ENCODE peak calls at places on chromosomes 5 and 9, in seven cellular contexts. E, A, R, B, V, N and C are unnamed samples.

GRCh38 chr5:150339165-150339564 is 18.3 kb upstream of the TCOF1 start:
- DNase-seq in N (no peak), R (no peak), V (no peak), A (no peak), B (no peak), E (no peak), C (no peak)

GRCh38 chr5:52922384-52922783 is 66.8 kb upstream of the ITGA2 start:
- DNase-seq in R (no peak), V (no peak), N (peak; percentile 97), E (peak; percentile 91), B (no peak), A (no peak), C (peak; percentile 99)

GRCh38 chr5:37839441-37840035 is 303 bp downstream of the GDNF start:
- DNase-seq in N (peak; percentile 62), B (no peak), V (peak; percentile 39), A (no peak), E (peak; percentile 73), R (no peak), C (peak; percentile 47)

GRCh38 chr9:21030389-21031035 is 928 bp downstream of the HACD4 start:
- DNase-seq in R (peak; percentile 19), V (no peak), N (peak; percentile 65), B (peak; percentile 26), A (no peak), E (peak; percentile 80), C (peak; percentile 84)

GRCh38 chr5:66239034-66239433 is 94.9 kb downstream of the SREK1 start:
- DNase-seq in E (peak; percentile 15), R (no peak), V (peak; percentile 46), B (peak; percentile 33), A (no peak), N (peak; percentile 44), C (peak; percentile 15)

GRCh38 chr5:67548520-67549262 is 352.1 kb upstream of the CD180 start:
- DNase-seq in E (no peak), R (no peak), V (no peak), B (no peak), N (no peak), A (no peak), C (peak; percentile 35)

GRCh38 chr5:59525957-59526356 is 367.6 kb downstream of the PDE4D start:
- DNase-seq in A (no peak), N (no peak), R (no peak), E (peak; percentile 67), B (no peak), V (no peak), C (peak; percentile 67)

GRCh38 chr5:56323505-56323904 is 90.4 kb upstream of the ANKRD55 start:
- DNase-seq in A (no peak), E (peak; percentile 83), R (no peak), V (no peak), B (no peak), N (peak; percentile 92), C (peak; percentile 89)

GRCh38 chr5:147216552-147217154 is 18.2 kb upstream of the STK32A start:
- DNase-seq in B (no peak), A (no peak), N (no peak), V (peak; percentile 20), R (no peak), E (peak; percentile 9), C (peak; percentile 6)

GRCh38 chr5:2123874-2124273 is 241.1 kb upstream of the IRX4 start:
- DNase-seq in N (no peak), V (no peak), R (no peak), A (no peak), B (no peak), E (no peak), C (no peak)

GRCh38 chr9:82423700-82424099 is 435.1 kb downstream of the SPATA31D1 start:
- DNase-seq in N (no peak), E (no peak), R (no peak), V (no peak), B (no peak), A (peak; percentile 49), C (no peak)

GRCh38 chr5:90093931-90094485 is 315.5 kb downstream of the CETN3 start:
- DNase-seq in E (no peak), A (no peak), R (no peak), N (peak; percentile 93), V (no peak), B (no peak), C (no peak)

GRCh38 chr5:177447611-177448243 is 1.1 kb downstream of the PRR7 start:
- DNase-seq in E (peak; percentile 87), B (no peak), A (peak; percentile 54), V (peak; percentile 35), N (peak; percentile 49), R (peak; percentile 59), C (peak; percentile 98)

GRCh38 chr9:105038057-105038456 is 110.1 kb upstream of the ABCA1 start:
- DNase-seq in R (no peak), A (no peak), B (no peak), E (peak; percentile 58), N (no peak), V (no peak), C (no peak)

GRCh38 chr5:142446131-142446959 is 121.5 kb upstream of the SPRY4 start:
- DNase-seq in V (no peak), N (peak; percentile 35), R (no peak), B (no peak), A (no peak), E (peak; percentile 85), C (peak; percentile 38)

GRCh38 chr9:1057910-1058309 is 7.8 kb downstream of the DMRT2 start:
- DNase-seq in E (no peak), A (no peak), N (peak; percentile 29), B (no peak), V (no peak), R (no peak), C (no peak)

GRCh38 chr9:130549093-130549735 is 30.2 kb upstream of the FUBP3 start:
- DNase-seq in B (peak; percentile 73), R (no peak), A (no peak), E (no peak), V (no peak), N (peak; percentile 39), C (no peak)

GRCh38 chr5:97127727-97128126 is 14.7 kb downstream of the LIX1 start:
- DNase-seq in N (no peak), B (no peak), E (no peak), A (no peak), V (no peak), R (no peak), C (no peak)

GRCh38 chr9:81305561-81306182 is 383.7 kb downstream of the TLE1 start:
- DNase-seq in A (no peak), B (no peak), R (no peak), E (no peak), V (no peak), N (no peak), C (no peak)

GRCh38 chr9:97394881-97395280 is 17.0 kb upstream of the TDRD7 start:
- DNase-seq in R (no peak), V (no peak), B (no peak), N (no peak), A (no peak), E (no peak), C (no peak)

GRCh38 chr5:168528521-168529360 is at the start of gene FBLL1:
- DNase-seq in A (no peak), R (peak; percentile 46), V (peak; percentile 17), E (peak; percentile 32), B (no peak), N (peak; percentile 24), C (no peak)

GRCh38 chr5:1919750-1920149 is 37.0 kb upstream of the IRX4 start:
- DNase-seq in B (no peak), N (no peak), E (no peak), V (no peak), A (no peak), R (no peak), C (no peak)

GRCh38 chr9:20640331-20641187 is 18.3 kb upstream of the MLLT3 start:
- DNase-seq in V (no peak), B (peak; percentile 99), E (peak; percentile 33), N (peak; percentile 89), A (peak; percentile 68), R (peak; percentile 87), C (peak; percentile 81)

GRCh38 chr5:102760815-102761214 is 5.7 kb downstream of the PAM start:
- DNase-seq in R (no peak), A (no peak), N (no peak), E (peak; percentile 43), V (no peak), B (no peak), C (no peak)

GRCh38 chr5:167049771-167050567 is 1241.5 kb upstream of the WWC1 start:
- DNase-seq in A (no peak), N (no peak), R (no peak), E (no peak), B (no peak), V (no peak), C (no peak)

GRCh38 chr5:143200781-143201398 is 202.6 kb downstream of the NR3C1 start:
- DNase-seq in R (no peak), N (peak; percentile 96), A (no peak), V (no peak), B (no peak), E (peak; percentile 82), C (peak; percentile 64)

GRCh38 chr9:109816490-109816889 is 36.5 kb downstream of the PALM2AKAP2 start:
- DNase-seq in A (no peak), V (no peak), E (peak; percentile 100), N (peak; percentile 90), B (no peak), R (no peak), C (peak; percentile 99)

GRCh38 chr5:62720036-62720441 is 141.4 kb downstream of the LRRC70 start:
- DNase-seq in R (peak; percentile 20), V (no peak), B (peak; percentile 51), A (peak; percentile 33), E (peak; percentile 16), N (peak; percentile 54), C (peak; percentile 90)

GRCh38 chr9:117825609-117826347 is 121.6 kb downstream of the TLR4 start:
- DNase-seq in E (no peak), B (no peak), N (no peak), V (no peak), R (peak; percentile 77), A (no peak), C (no peak)

GRCh38 chr9:4994166-4994890 is 9.3 kb downstream of the JAK2 start:
- DNase-seq in R (no peak), B (no peak), A (no peak), V (no peak), E (no peak), N (no peak), C (no peak)

GRCh38 chr5:170184007-170184687 is 48.6 kb upstream of the C5orf58 start:
- DNase-seq in E (peak; percentile 59), A (peak; percentile 55), N (peak; percentile 70), R (peak; percentile 66), V (peak; percentile 29), B (peak; percentile 65), C (peak; percentile 67)

GRCh38 chr5:33148076-33148501 is 292.7 kb upstream of the TARS1 start:
- DNase-seq in N (peak; percentile 84), B (no peak), A (no peak), V (no peak), R (no peak), E (peak; percentile 98), C (peak; percentile 85)

GRCh38 chr5:76083555-76084495 is 642 bp downstream of the SV2C start:
- DNase-seq in V (peak; percentile 77), N (no peak), R (peak; percentile 41), A (no peak), B (no peak), E (no peak), C (peak; percentile 4)

GRCh38 chr5:174229640-174230350 is 184.3 kb downstream of the NSG2 start:
- DNase-seq in B (no peak), V (no peak), E (peak; percentile 94), R (no peak), N (no peak), A (no peak), C (peak; percentile 44)

GRCh38 chr9:37811906-37812476 is 11.4 kb downstream of the DCAF10 start:
- DNase-seq in B (no peak), N (no peak), V (no peak), E (no peak), R (no peak), A (no peak), C (no peak)

GRCh38 chr5:76811214-76811613 is 7.6 kb upstream of the F2RL1 start:
- DNase-seq in N (peak; percentile 99), V (no peak), R (no peak), E (peak; percentile 59), A (no peak), B (no peak), C (peak; percentile 81)